ENCODE peak calls at places on chromosomes 6 and 20, in four cellular contexts. B is IMR-90, U is A549, P is K562. G is an unnamed sample.

GRCh38 chr6:75143186-75143585 is 62.7 kb downstream of the COL12A1 start:
- DNase-seq in U (no peak), P (no peak), B (peak), G (no peak)

GRCh38 chr6:39313526-39314272 is 520 bp downstream of the KCNK17 start:
- DNase-seq in B (no peak), U (no peak), P (no peak), G (no peak)

GRCh38 chr6:42294759-42295158 is 77.1 kb upstream of the MRPS10 start:
- DNase-seq in U (peak), P (no peak), B (peak), G (no peak)

GRCh38 chr6:29967379-29968010 is 25.2 kb downstream of the HLA-A start:
- DNase-seq in B (no peak), U (no peak), P (peak), G (peak)

GRCh38 chr20:52103469-52103910 is 88.1 kb downstream of the ZFP64 start:
- DNase-seq in U (no peak), P (peak), B (peak), G (no peak)

GRCh38 chr6:98944598-98945011 is 3.1 kb downstream of the FBXL4 start:
- DNase-seq in P (peak), U (no peak), B (peak), G (no peak)

GRCh38 chr20:39429716-39430115 is 467.6 kb downstream of the DHX35 start:
- DNase-seq in B (no peak), U (no peak), P (no peak), G (no peak)

GRCh38 chr6:5809471-5809870 is 197.3 kb downstream of the NRN1 start:
- DNase-seq in U (no peak), P (no peak), B (no peak), G (no peak)

GRCh38 chr6:104930939-104931338 is 26.0 kb upstream of the LIN28B start:
- DNase-seq in P (no peak), B (no peak), U (no peak), G (no peak)

GRCh38 chr20:11454966-11455799 is 462.5 kb upstream of the BTBD3 start:
- DNase-seq in P (no peak), B (peak), U (peak), G (no peak)

GRCh38 chr20:59836768-59837167 is 96.7 kb downstream of the SYCP2 start:
- DNase-seq in U (no peak), P (no peak), B (no peak), G (no peak)

GRCh38 chr6:11142296-11143027 is 30.9 kb upstream of the ERVFRD-1 start:
- DNase-seq in B (no peak), U (no peak), P (no peak), G (no peak)

GRCh38 chr6:38476141-38476540 is 163.6 kb downstream of the BTBD9 start:
- DNase-seq in P (no peak), U (no peak), B (no peak), G (no peak)

GRCh38 chr6:157985378-157986155 is 3.9 kb downstream of the SYNJ2 start:
- DNase-seq in B (no peak), P (no peak), U (no peak), G (no peak)

GRCh38 chr6:16436550-16436949 is 198.2 kb downstream of the GMPR start:
- DNase-seq in B (no peak), P (no peak), U (no peak), G (no peak)

GRCh38 chr6:51614725-51615124 is 472.7 kb downstream of the PKHD1 start:
- DNase-seq in B (no peak), U (no peak), P (no peak), G (no peak)

GRCh38 chr6:51613558-51613957 is 473.9 kb downstream of the PKHD1 start:
- DNase-seq in B (no peak), P (no peak), U (no peak), G (no peak)

GRCh38 chr6:51619042-51619799 is 468.2 kb downstream of the PKHD1 start:
- DNase-seq in B (no peak), U (no peak), P (no peak), G (no peak)

GRCh38 chr6:51618563-51618962 is 468.9 kb downstream of the PKHD1 start:
- DNase-seq in U (no peak), B (no peak), P (no peak), G (no peak)
- TF ChIP-seq RFX5 in U (no peak), B (no peak), P (no peak), G (no peak)

DNA sequence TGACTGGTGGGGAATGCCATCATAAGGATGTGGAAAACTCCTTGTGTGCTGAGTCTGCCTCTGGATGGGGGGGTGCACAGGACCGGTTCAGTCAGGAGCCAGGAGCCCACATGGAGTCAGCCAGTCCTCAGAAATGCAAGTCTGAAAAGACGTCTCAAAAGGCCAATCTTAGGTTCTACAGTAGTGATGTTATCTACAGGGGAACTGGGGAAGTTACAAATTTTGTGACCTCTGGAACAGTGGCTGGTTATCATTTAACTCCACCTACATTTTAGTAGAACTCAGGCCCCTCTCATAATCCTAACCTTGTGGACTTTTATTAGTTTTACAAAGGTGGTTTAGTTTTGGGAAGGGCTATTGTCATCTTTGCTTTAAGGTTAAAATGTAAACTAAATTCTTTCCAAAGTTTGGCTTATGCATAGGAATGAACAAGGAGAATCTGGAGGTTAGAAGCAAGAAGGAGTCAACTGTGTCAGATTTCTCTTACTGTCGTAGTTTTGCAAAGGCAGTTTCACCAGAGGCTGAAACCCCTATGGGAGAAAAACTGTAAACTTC is 13.7 kb upstream of the TBC1D22B start:
- DNase-seq in B (no peak), P (peak), U (no peak), G (no peak)
- TF ChIP-seq ELK1 in B (no peak), P (no peak), U (no peak), G (no peak)

GRCh38 chr20:1002682-1003561 is 811 bp upstream of the RSPO4 start:
- DNase-seq in B (no peak), P (peak), U (no peak), G (no peak)

GRCh38 chr20:1001116-1001515 is 995 bp downstream of the RSPO4 start:
- DNase-seq in B (no peak), U (no peak), P (no peak), G (no peak)

GRCh38 chr20:1005452-1006027 is 3.4 kb upstream of the RSPO4 start:
- DNase-seq in B (peak), P (peak), U (peak), G (peak)

GRCh38 chr20:1003920-1004697 is 2.0 kb upstream of the RSPO4 start:
- DNase-seq in B (no peak), U (no peak), P (no peak), G (no peak)

DNA sequence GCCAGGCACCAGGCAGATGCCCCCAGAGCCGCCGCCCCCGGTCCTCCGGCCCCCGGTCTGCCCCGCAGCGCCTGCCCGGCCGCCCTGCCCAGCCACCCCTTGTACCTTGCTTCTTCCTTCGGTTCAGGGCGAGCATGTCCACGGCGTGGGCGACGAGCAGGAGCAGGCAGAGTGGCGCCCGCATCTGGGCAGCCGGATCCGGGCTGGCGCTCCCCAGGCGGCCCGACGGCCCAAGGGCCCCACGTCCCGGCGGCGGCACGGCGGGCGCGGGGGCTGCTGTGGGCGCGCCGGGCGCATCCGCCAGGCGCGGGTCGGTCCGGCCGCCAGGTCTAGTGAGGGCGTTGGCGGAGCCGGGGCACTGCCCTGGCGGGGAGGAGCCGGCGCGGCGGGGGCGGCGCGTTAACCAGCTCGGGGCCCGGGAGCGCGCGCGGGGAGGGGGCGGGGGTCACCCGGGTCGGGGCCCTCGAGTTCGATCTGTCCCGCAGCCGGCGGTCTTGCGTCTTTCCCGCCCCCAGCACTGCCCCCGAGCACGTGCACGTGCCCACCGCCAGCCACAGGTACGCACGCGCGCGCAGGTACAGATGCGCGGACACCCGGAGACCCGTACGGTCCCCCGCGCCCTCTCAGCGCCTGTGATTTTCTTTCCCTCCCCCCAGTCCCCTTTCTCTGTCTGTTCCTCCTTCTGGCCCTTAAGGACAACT is at the start of gene RSPO4:
- DNase-seq in U (no peak), P (no peak), B (no peak), G (no peak)
- TF ChIP-seq RFX5 in U (no peak), P (no peak), B (no peak), G (no peak)

GRCh38 chr20:19909696-19910095 is 107.5 kb upstream of the NAA20 start:
- DNase-seq in U (no peak), P (no peak), B (no peak), G (no peak)

GRCh38 chr20:19907326-19908056 is 109.7 kb upstream of the NAA20 start:
- DNase-seq in B (no peak), P (no peak), U (no peak), G (no peak)

GRCh38 chr20:19911810-19912382 is 105.3 kb upstream of the NAA20 start:
- DNase-seq in U (no peak), B (no peak), P (no peak), G (no peak)

GRCh38 chr20:19903168-19903676 is 113.9 kb upstream of the NAA20 start:
- DNase-seq in U (no peak), P (peak), B (peak), G (no peak)

GRCh38 chr20:19908586-19908985 is 108.6 kb upstream of the NAA20 start:
- DNase-seq in B (no peak), U (no peak), P (no peak), G (no peak)
- TF ChIP-seq ELK1 in B (no peak), U (no peak), P (no peak), G (no peak)

GRCh38 chr6:150514806-150515362 is 84.8 kb upstream of the PLEKHG1 start:
- DNase-seq in B (no peak), U (no peak), P (no peak), G (no peak)

GRCh38 chr6:150516199-150516598 is 83.5 kb upstream of the PLEKHG1 start:
- DNase-seq in P (no peak), U (no peak), B (no peak), G (no peak)

GRCh38 chr6:150517175-150517574 is 82.5 kb upstream of the PLEKHG1 start:
- DNase-seq in P (no peak), B (no peak), U (no peak), G (no peak)

GRCh38 chr6:150511313-150511712 is 88.4 kb upstream of the PLEKHG1 start:
- DNase-seq in U (no peak), P (no peak), B (no peak), G (peak)
- TF ChIP-seq RFX5 in U (no peak), P (no peak), B (no peak), G (no peak)

GRCh38 chr20:62181808-62182207 is 1.0 kb upstream of the MTG2 start:
- DNase-seq in B (no peak), P (no peak), U (no peak), G (no peak)
- TF ChIP-seq ELK1 in B (no peak), P (no peak), U (no peak), G (no peak)

GRCh38 chr6:32604434-32604877 is 14.8 kb upstream of the HLA-DRB1 start:
- DNase-seq in B (no peak), P (no peak), U (no peak), G (peak)
- TF ChIP-seq RFX5 in B (peak), P (no peak), U (no peak), G (peak)

GRCh38 chr6:151022492-151022891 is 157.0 kb downstream of the MTHFD1L start:
- DNase-seq in P (peak), B (no peak), U (no peak), G (no peak)

GRCh38 chr6:151021878-151022277 is 156.4 kb downstream of the MTHFD1L start:
- DNase-seq in U (no peak), B (peak), P (no peak), G (no peak)

GRCh38 chr6:151018035-151018434 is 152.5 kb downstream of the MTHFD1L start:
- DNase-seq in U (no peak), P (no peak), B (peak), G (no peak)

GRCh38 chr6:151016107-151016506 is 150.6 kb downstream of the MTHFD1L start:
- DNase-seq in U (no peak), B (no peak), P (no peak), G (no peak)

GRCh38 chr6:151018911-151019795 is 153.7 kb downstream of the MTHFD1L start:
- DNase-seq in B (no peak), U (no peak), P (no peak), G (no peak)
- TF ChIP-seq ELK1 in B (no peak), U (no peak), P (no peak), G (no peak)